ENCODE peak calls at places on chromosome 15, in ten cellular contexts. E is heart left ventricle, P is A549, N is ovary, J is breast epithelium, A is IMR-90, I is right lobe of liver, C is uterus, L is endothelial cell of umbilical vein, Y is transverse colon. Q is an unnamed sample. For H3K4me1, the result is how much of the 10 kb centered on the place peaks cover.

GRCh38 chr15:26882112-26882511 is 15.2 kb downstream of the GABRA5 start:
- DNase-seq in L (no peak), N (no peak), P (no peak), E (no peak), Y (no peak), I (no peak), C (no peak), J (no peak), A (no peak), Q (no peak)

GRCh38 chr15:64010719-64011118 is 35.6 kb downstream of the DAPK2 start:
- DNase-seq in L (peak), N (no peak), I (no peak), Y (peak), P (no peak), E (peak), J (no peak), A (peak), C (peak), Q (no peak)

GRCh38 chr15:86634992-86635608 is 555.4 kb downstream of the AGBL1 start:
- DNase-seq in A (no peak), I (no peak), N (no peak), J (no peak), C (no peak), E (no peak), L (no peak), P (no peak), Y (no peak), Q (no peak)

GRCh38 chr15:70557506-70558258 is 205.7 kb downstream of the UACA start:
- DNase-seq in I (no peak), P (no peak), J (no peak), L (no peak), E (no peak), Y (no peak), C (no peak), N (no peak), A (no peak), Q (no peak)

GRCh38 chr15:89972085-89972484 is 29.0 kb upstream of the ZNF710 start:
- DNase-seq in C (no peak), Y (no peak), A (no peak), P (no peak), L (no peak), E (no peak), J (no peak), N (no peak), I (no peak), Q (no peak)

GRCh38 chr15:57961919-57962318 is 103.6 kb downstream of the ALDH1A2 start:
- DNase-seq in A (no peak), P (no peak), J (no peak), Y (no peak), I (no peak), N (no peak), C (no peak), L (no peak), E (no peak), Q (no peak)

GRCh38 chr15:77033729-77034619 is 36.9 kb downstream of the TSPAN3 start:
- DNase-seq in A (no peak), Y (peak), E (peak), C (no peak), P (no peak), I (peak), L (no peak), J (no peak), N (no peak), Q (peak)

GRCh38 chr15:90142216-90143175 is 40.2 kb upstream of the IDH2 start:
- DNase-seq in I (no peak), J (no peak), Y (no peak), C (no peak), E (no peak), P (no peak), N (no peak), L (no peak), A (no peak), Q (no peak)

GRCh38 chr15:70099966-70100494 is 2.3 kb upstream of the TLE3 start:
- DNase-seq in Y (no peak), A (no peak), P (no peak), E (no peak), J (no peak), I (no peak), L (no peak), C (no peak), N (peak), Q (no peak)

GRCh38 chr15:68812596-68813548 is 7.8 kb downstream of the ANP32A start:
- DNase-seq in A (no peak), C (no peak), N (no peak), P (no peak), I (no peak), J (no peak), L (no peak), E (no peak), Y (peak), Q (peak)

GRCh38 chr15:76837474-76837873 is 67.7 kb downstream of the SCAPER start:
- DNase-seq in C (no peak), Y (no peak), L (no peak), N (no peak), E (no peak), A (no peak), J (no peak), P (no peak), I (no peak), Q (no peak)

GRCh38 chr15:81314378-81314777 is 9.6 kb downstream of the STARD5 start:
- DNase-seq in N (no peak), L (no peak), A (no peak), C (no peak), E (no peak), J (no peak), I (no peak), Y (no peak), P (no peak), Q (no peak)

GRCh38 chr15:77732514-77733335 is 100.0 kb upstream of the LINGO1 start:
- DNase-seq in L (no peak), J (no peak), A (no peak), I (no peak), P (no peak), Y (no peak), C (no peak), E (no peak), N (no peak), Q (no peak)

GRCh38 chr15:27686376-27686775 is 412.7 kb downstream of the OCA2 start:
- DNase-seq in Y (no peak), C (no peak), I (no peak), A (peak), N (no peak), P (no peak), J (no peak), L (no peak), E (no peak), Q (no peak)

GRCh38 chr15:57878573-57878972 is 172.1 kb downstream of the POLR2M start:
- DNase-seq in A (no peak), C (no peak), N (no peak), L (peak), J (no peak), E (no peak), P (no peak), Y (no peak), I (no peak), Q (no peak)

GRCh38 chr15:33009026-33009425 is 185.5 kb downstream of the FMN1 start:
- DNase-seq in N (no peak), C (no peak), E (no peak), A (no peak), I (no peak), P (no peak), Y (no peak), J (no peak), L (no peak), Q (no peak)

GRCh38 chr15:33009603-33010002 is 184.9 kb downstream of the FMN1 start:
- DNase-seq in I (no peak), E (no peak), L (no peak), P (no peak), J (no peak), A (no peak), Y (no peak), N (no peak), C (no peak), Q (no peak)

GRCh38 chr15:33013827-33014445 is 180.6 kb downstream of the FMN1 start:
- DNase-seq in P (peak), L (peak), J (no peak), E (no peak), C (no peak), I (no peak), N (no peak), A (peak), Y (no peak), Q (no peak)

GRCh38 chr15:33008284-33009011 is 186.1 kb downstream of the FMN1 start:
- DNase-seq in J (no peak), I (no peak), N (no peak), E (no peak), C (no peak), P (no peak), Y (no peak), A (peak), L (no peak), Q (peak)

DNA sequence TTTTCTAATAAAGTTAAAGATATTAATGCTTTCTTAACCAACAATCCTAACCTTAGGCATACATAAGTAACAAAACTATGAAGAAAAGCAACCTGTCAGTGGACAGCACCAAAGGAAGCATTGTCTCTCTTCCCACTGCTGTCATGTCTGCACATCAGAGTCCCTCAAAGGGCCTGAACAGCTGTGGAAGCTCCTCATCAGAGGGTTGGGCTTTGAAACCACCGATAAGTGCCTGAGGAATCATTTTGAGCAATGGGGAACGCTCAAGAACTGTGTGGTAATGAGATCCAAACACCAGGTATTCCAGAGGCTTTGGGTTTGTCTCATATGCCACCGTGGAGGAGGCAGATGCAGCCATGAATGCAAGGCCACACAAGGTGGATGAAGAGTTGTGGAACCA is 182.5 kb downstream of the FMN1 start:
- DNase-seq in E (no peak), P (no peak), A (no peak), Y (no peak), I (no peak), J (no peak), N (no peak), C (no peak), L (no peak), Q (no peak)
- H3K4me1 ChIP-seq in E (under half), P (under half), A (under half), Y (under half), I (under half), J (under half), N (under half), C (under half), L (under half), Q (under half)

GRCh38 chr15:71651750-71652186 is 158.6 kb upstream of the NR2E3 start:
- DNase-seq in P (peak), J (no peak), C (no peak), L (peak), E (no peak), I (no peak), N (no peak), Y (peak), A (peak), Q (no peak)
- TF ChIP-seq CTCF in P (peak), J (peak), C (peak), L (peak), E (peak), I (peak), N (peak), Y (no peak), A (peak), Q (peak)

GRCh38 chr15:59657635-59658125 is 365 bp upstream of the GTF2A2 start:
- DNase-seq in A (no peak), I (peak), P (no peak), N (peak), C (peak), E (no peak), J (no peak), Y (peak), L (no peak), Q (no peak)
- TF ChIP-seq POLR2A in A (no peak), I (no peak), P (no peak), N (no peak), C (no peak), E (peak), J (no peak), Y (no peak), L (no peak), Q (no peak)

GRCh38 chr15:74422723-74423442 is 10.9 kb downstream of the SEMA7A start:
- DNase-seq in N (no peak), L (no peak), C (no peak), J (no peak), I (no peak), A (peak), P (no peak), Y (no peak), E (no peak), Q (no peak)

GRCh38 chr15:74422370-74422722 is 11.4 kb downstream of the SEMA7A start:
- DNase-seq in P (no peak), E (no peak), C (no peak), N (no peak), L (no peak), I (no peak), Y (no peak), J (no peak), A (no peak), Q (no peak)

GRCh38 chr15:74425634-74426033 is 8.1 kb downstream of the SEMA7A start:
- DNase-seq in P (no peak), A (no peak), L (no peak), E (no peak), I (no peak), J (no peak), Y (no peak), N (no peak), C (no peak), Q (no peak)

GRCh38 chr15:74424901-74425528 is 8.7 kb downstream of the SEMA7A start:
- DNase-seq in C (no peak), I (no peak), N (no peak), A (no peak), Y (no peak), E (no peak), L (no peak), P (no peak), J (no peak), Q (no peak)

DNA sequence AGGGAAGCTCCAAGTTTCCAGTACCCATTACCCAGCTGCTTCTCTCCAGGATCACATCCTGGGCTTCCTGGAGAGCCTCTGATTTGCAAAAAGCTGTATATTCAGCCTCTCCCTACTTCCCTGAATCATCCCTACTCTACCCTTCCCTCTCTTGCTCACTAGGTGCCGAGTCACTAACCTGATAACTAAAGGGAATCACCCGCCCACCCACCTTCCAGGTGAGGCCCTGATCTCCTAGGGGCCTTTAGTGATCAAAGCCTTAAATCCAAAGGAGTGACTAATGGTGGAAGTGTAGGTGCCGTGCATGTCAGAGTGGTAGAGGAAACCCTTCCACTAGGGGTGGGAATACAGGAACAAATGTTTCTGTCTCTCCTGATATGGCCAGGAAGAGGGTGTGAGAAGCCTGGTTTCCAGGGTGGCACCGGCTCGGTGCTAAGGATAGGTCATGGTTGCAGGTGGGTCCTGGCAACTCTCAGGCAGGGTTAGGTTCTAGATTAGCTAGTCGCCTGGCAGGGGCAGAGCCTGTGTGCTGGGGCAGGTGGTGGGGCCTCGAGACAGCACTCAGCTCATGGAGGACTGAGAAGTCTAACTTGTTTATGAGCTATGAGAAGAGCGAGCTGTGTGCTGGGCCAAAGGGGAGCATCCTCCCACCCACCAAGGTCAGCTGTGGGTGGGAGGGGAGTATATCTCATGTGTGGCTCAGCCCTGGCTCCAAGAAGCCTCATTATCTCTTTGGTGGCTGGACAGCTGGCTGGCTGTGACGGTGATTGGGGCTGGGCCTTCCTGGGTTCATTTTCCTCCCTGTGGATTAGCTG is 10.1 kb downstream of the SEMA7A start:
- DNase-seq in I (no peak), E (no peak), A (no peak), N (peak), P (no peak), C (no peak), Y (no peak), L (no peak), J (no peak), Q (no peak)
- H3K4me1 ChIP-seq in I (under half), E (under half), A (under half), N (under half), P (under half), C (under half), Y (under half), L (under half), J (under half), Q (under half)

GRCh38 chr15:45802140-45802539 is 167.3 kb downstream of the SQOR start:
- DNase-seq in J (no peak), I (no peak), Y (peak), A (no peak), N (no peak), P (no peak), E (no peak), L (no peak), C (no peak), Q (no peak)
- TF ChIP-seq CTCF in J (no peak), I (no peak), Y (no peak), A (no peak), N (no peak), P (no peak), E (no peak), L (no peak), C (no peak), Q (no peak)

GRCh38 chr15:67524235-67524634 is 3.3 kb downstream of the C15orf61 start:
- DNase-seq in P (no peak), E (no peak), Y (no peak), C (no peak), N (no peak), J (no peak), A (no peak), L (no peak), I (no peak), Q (no peak)

GRCh38 chr15:67523337-67523736 is 2.4 kb downstream of the C15orf61 start:
- DNase-seq in N (no peak), Y (no peak), E (no peak), I (no peak), J (no peak), A (no peak), C (no peak), P (no peak), L (no peak), Q (no peak)

GRCh38 chr15:67520276-67520975 is 505 bp upstream of the C15orf61 start:
- DNase-seq in Y (no peak), N (no peak), A (peak), J (no peak), I (no peak), L (no peak), P (no peak), E (no peak), C (no peak), Q (no peak)

GRCh38 chr15:67521770-67522568 is 1.0 kb downstream of the C15orf61 start:
- DNase-seq in C (no peak), N (no peak), I (no peak), L (peak), P (peak), J (no peak), Y (no peak), A (peak), E (no peak), Q (no peak)

DNA sequence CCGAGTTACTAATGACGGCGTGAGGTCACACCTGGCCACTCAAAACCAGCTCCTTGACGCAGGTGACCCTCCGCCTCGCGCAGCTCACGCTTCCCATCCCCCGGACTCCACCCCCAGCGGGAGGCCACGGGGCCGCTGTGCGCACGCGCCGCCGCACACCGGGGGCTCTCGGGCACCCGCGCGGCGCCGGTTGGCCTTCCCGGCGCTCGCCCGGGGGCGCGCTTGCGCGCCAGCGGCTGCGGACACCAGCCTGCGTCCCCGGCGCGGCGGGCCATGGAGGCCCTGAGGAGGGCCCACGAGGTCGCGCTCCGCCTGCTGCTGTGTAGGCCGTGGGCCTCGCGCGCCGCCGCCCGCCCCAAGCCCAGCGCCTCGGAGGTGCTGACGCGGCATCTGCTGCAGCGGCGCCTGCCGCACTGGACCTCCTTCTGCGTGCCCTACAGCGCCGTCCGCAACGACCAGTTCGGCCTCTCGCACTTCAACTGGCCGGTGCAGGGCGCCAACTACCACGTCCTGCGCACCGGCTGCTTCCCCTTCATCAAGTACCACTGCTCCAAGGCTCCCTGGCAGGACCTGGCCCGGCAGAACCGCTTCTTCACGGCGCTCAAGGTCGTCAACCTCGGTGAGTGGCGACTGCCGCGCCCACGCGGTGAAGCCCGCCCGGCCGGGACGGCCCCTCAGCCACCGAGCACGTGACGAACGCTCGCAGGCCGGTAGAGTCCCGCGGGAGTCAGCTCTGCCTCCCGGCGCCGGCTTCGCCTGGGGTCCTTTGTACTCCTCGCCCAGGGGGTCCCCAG is at the start of gene C15orf61:
- DNase-seq in C (peak), P (peak), L (peak), J (peak), N (peak), I (peak), A (peak), E (peak), Y (peak), Q (peak)
- TF ChIP-seq POLR2A in C (peak), P (peak), L (peak), J (peak), N (peak), I (peak), A (peak), E (peak), Y (peak), Q (peak)

GRCh38 chr15:44718180-44718926 is 7.0 kb downstream of the B2M start:
- DNase-seq in J (no peak), E (no peak), P (no peak), I (no peak), Y (no peak), A (no peak), C (no peak), N (no peak), L (no peak), Q (no peak)
- H3K4me1 ChIP-seq in J (under half), E (under half), P (under half), I (under half), Y (under half), A (under half), C (under half), N (under half), L (under half), Q (under half)

GRCh38 chr15:53272116-53272515 is 482.0 kb upstream of the ONECUT1 start:
- DNase-seq in Y (no peak), A (no peak), E (no peak), L (no peak), N (no peak), C (no peak), P (no peak), J (no peak), I (no peak), Q (no peak)

DNA sequence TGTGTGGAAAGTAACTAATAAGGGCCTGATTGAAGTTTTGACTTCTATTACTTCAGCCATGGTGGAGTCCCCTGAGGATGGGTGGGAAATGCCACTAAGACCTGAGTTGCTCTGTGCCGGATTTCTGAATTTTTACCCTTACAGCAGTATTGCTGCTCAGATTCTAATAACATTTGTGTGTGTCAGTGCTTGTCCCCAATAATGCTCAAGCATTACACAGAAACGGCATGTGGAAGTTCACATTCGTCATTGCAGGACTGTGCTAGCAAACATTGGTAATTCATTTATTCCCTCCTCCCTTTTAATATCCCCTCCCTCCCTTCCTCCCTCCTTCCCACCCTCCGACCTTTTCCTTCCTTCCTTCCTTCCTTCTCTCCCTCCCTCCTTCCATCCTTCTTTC is 484.5 kb upstream of the ONECUT1 start:
- DNase-seq in L (no peak), J (no peak), Y (no peak), C (no peak), N (no peak), A (no peak), E (no peak), I (no peak), P (no peak), Q (no peak)
- TF ChIP-seq CTCF in L (no peak), J (no peak), Y (no peak), C (no peak), N (no peak), A (no peak), E (no peak), I (no peak), P (no peak), Q (no peak)